ENCODE peak calls at places on chromosomes 11 and 22, in ten cellular contexts. L, H, E, Q, D, Y, N, I, S and U are unnamed samples.
A peak's percentile ranks its signal among the peaks of the same experiment; 100 is the strongest.

GRCh38 chr11:19723572-19724342 is 11.1 kb downstream of the NAV2 start:
- DNase-seq in L (peak; percentile 78), H (no peak), E (peak; percentile 32), Q (peak; percentile 29), D (no peak), Y (no peak), N (peak; percentile 17), I (no peak), S (no peak), U (no peak)

GRCh38 chr11:94740083-94740974 is 27.8 kb upstream of the AMOTL1 start:
- DNase-seq in L (no peak), H (no peak), E (peak; percentile 24), Q (peak; percentile 74), D (no peak), Y (no peak), N (no peak), I (no peak), S (peak; percentile 73), U (no peak)

GRCh38 chr11:134040386-134041297 is 28.2 kb upstream of the JAM3 start:
- DNase-seq in L (no peak), H (no peak), E (no peak), Q (peak; percentile 36), D (no peak), Y (no peak), N (peak; percentile 89), I (peak; percentile 77), S (no peak), U (no peak)

GRCh38 chr11:133784359-133784758 is 61.0 kb downstream of the SPATA19 start:
- DNase-seq in L (no peak), H (no peak), E (no peak), Q (no peak), D (no peak), Y (no peak), N (no peak), I (no peak), S (no peak), U (no peak)

GRCh38 chr22:28053871-28054621 is 135.0 kb upstream of the PITPNB start:
- DNase-seq in L (no peak), H (no peak), E (no peak), Q (no peak), D (no peak), Y (no peak), N (no peak), I (no peak), S (no peak), U (no peak)

GRCh38 chr11:12606597-12606996 is 67.6 kb upstream of the TEAD1 start:
- DNase-seq in L (peak; percentile 40), H (no peak), E (no peak), Q (no peak), D (no peak), Y (no peak), N (peak; percentile 58), I (peak; percentile 29), S (no peak), U (peak; percentile 76)

GRCh38 chr22:37661160-37661924 is 2.8 kb downstream of the PDXP start:
- DNase-seq in L (peak; percentile 37), H (peak; percentile 43), E (no peak), Q (no peak), D (no peak), Y (no peak), N (peak; percentile 60), I (peak; percentile 61), S (no peak), U (no peak)

GRCh38 chr11:94672636-94673035 is 95.5 kb upstream of the AMOTL1 start:
- DNase-seq in L (no peak), H (no peak), E (no peak), Q (no peak), D (no peak), Y (no peak), N (no peak), I (no peak), S (no peak), U (no peak)

GRCh38 chr11:1928891-1929541 is 9.5 kb downstream of the TNNT3 start:
- DNase-seq in L (no peak), H (no peak), E (no peak), Q (no peak), D (no peak), Y (no peak), N (no peak), I (no peak), S (no peak), U (no peak)

GRCh38 chr11:8283510-8284272 is 20.0 kb upstream of the LMO1 start:
- DNase-seq in L (no peak), H (no peak), E (no peak), Q (no peak), D (peak; percentile 52), Y (peak; percentile 49), N (no peak), I (no peak), S (no peak), U (no peak)

GRCh38 chr22:40582063-40582462 is 54.5 kb downstream of the MRTFA start:
- DNase-seq in L (no peak), H (no peak), E (no peak), Q (no peak), D (no peak), Y (no peak), N (no peak), I (no peak), S (no peak), U (no peak)